ENCODE peak calls at places on chromosomes 5 and 9, in six cellular contexts. B, S, N, J, R and H are unnamed samples.

GRCh38 chr5:143220748-143221211 is 182.7 kb downstream of the NR3C1 start:
- DNase-seq in S (no peak), N (no peak), J (no peak), R (no peak), B (no peak), H (no peak)

GRCh38 chr9:81537964-81538363 is 151.4 kb downstream of the TLE1 start:
- DNase-seq in J (no peak), R (no peak), N (no peak), S (peak; percentile 9), B (no peak), H (peak; percentile 61)

GRCh38 chr9:68775003-68775730 is 70.1 kb downstream of the PIP5K1B start:
- DNase-seq in S (peak; percentile 73), N (no peak), J (peak; percentile 65), R (no peak), B (no peak), H (peak; percentile 34)

GRCh38 chr5:73431204-73431851 is 17.2 kb downstream of the FOXD1 start:
- DNase-seq in S (no peak), R (no peak), J (peak; percentile 47), N (no peak), B (no peak), H (no peak)

GRCh38 chr9:132026932-132027585 is 52.6 kb downstream of the MED27 start:
- DNase-seq in R (no peak), N (no peak), B (no peak), J (peak; percentile 41), S (no peak), H (peak; percentile 56)

GRCh38 chr5:16808021-16808420 is 128.1 kb downstream of the MYO10 start:
- DNase-seq in N (no peak), R (no peak), B (no peak), J (no peak), S (no peak), H (no peak)

GRCh38 chr5:96807099-96807654 is 568 bp downstream of the ERAP1 start:
- DNase-seq in S (peak; percentile 54), B (peak; percentile 82), R (no peak), N (no peak), J (peak; percentile 70), H (peak; percentile 92)

GRCh38 chr5:59169101-59169767 is 586.4 kb downstream of the RAB3C start:
- DNase-seq in N (no peak), R (no peak), J (no peak), B (no peak), S (no peak), H (no peak)

GRCh38 chr5:34848230-34848629 is 9.3 kb downstream of the TTC23L start:
- DNase-seq in N (no peak), B (no peak), J (no peak), R (no peak), S (no peak), H (no peak)

GRCh38 chr9:121182976-121183375 is 18.7 kb downstream of the RAB14 start:
- DNase-seq in S (no peak), B (no peak), J (no peak), N (no peak), R (no peak), H (no peak)

GRCh38 chr9:112029921-112030444 is 133.4 kb downstream of the UGCG start:
- DNase-seq in N (no peak), S (peak; percentile 31), R (no peak), B (no peak), J (peak; percentile 48), H (peak; percentile 62)

GRCh38 chr5:124859027-124859426 is 112.6 kb upstream of the ZNF608 start:
- DNase-seq in J (peak; percentile 40), N (no peak), S (peak; percentile 20), R (no peak), B (no peak), H (peak; percentile 41)

GRCh38 chr9:72996106-72996505 is 43.3 kb upstream of the ALDH1A1 start:
- DNase-seq in J (no peak), S (peak; percentile 24), B (no peak), R (no peak), N (no peak), H (peak; percentile 44)

GRCh38 chr9:371349-371748 is 156.7 kb downstream of the DOCK8 start:
- DNase-seq in N (no peak), J (no peak), S (peak; percentile 37), B (no peak), R (no peak), H (no peak)

GRCh38 chr5:55636711-55637110 is 75.4 kb downstream of the SLC38A9 start:
- DNase-seq in B (peak; percentile 54), J (peak; percentile 60), R (no peak), S (peak; percentile 72), N (no peak), H (peak; percentile 57)

GRCh38 chr5:112923148-112923917 is 1.3 kb upstream of the REEP5 start:
- DNase-seq in B (no peak), J (no peak), N (peak; percentile 18), R (no peak), S (no peak), H (no peak)

GRCh38 chr9:116087751-116088194 is 65.8 kb upstream of the PAPPA start:
- DNase-seq in J (peak; percentile 53), N (no peak), B (no peak), R (no peak), S (peak; percentile 88), H (peak; percentile 71)

GRCh38 chr5:1511651-1512540 is 11.9 kb downstream of the LPCAT1 start:
- DNase-seq in R (no peak), N (peak; percentile 10), B (no peak), S (peak; percentile 75), J (peak; percentile 57), H (peak; percentile 86)

GRCh38 chr5:149546974-149547373 is 4.3 kb downstream of the CSNK1A1 start:
- DNase-seq in R (no peak), B (no peak), S (peak; percentile 17), J (no peak), N (no peak), H (no peak)

GRCh38 chr9:94850540-94851434 is 124.3 kb downstream of the AOPEP start:
- DNase-seq in R (no peak), N (no peak), B (no peak), J (no peak), S (no peak), H (no peak)

GRCh38 chr9:131474711-131475110 is 28.0 kb upstream of the POMT1 start:
- DNase-seq in S (no peak), B (no peak), R (no peak), J (no peak), N (no peak), H (no peak)

GRCh38 chr9:94584555-94584954 is 9.1 kb downstream of the FBP2 start:
- DNase-seq in J (no peak), N (no peak), R (no peak), S (no peak), B (no peak), H (no peak)